ENCODE peak calls at places on chromosomes 2 and 18, in six cellular contexts. Y is CD8-positive, alpha-beta memory T cell; M is germinal center; E is keratinocyte; K is right cardiac atrium; N is T-helper 1 cell. R is an unnamed sample.

GRCh38 chr2:232322560-232323327 is 55.8 kb upstream of the ALPP start:
- DNase-seq in Y (peak), M (no peak), E (no peak), K (no peak), N (no peak), R (no peak)

GRCh38 chr2:36165132-36165531 is 190.4 kb upstream of the CRIM1 start:
- DNase-seq in Y (no peak), M (no peak), E (no peak), K (no peak), N (no peak), R (no peak)

GRCh38 chr18:41126541-41127235 is 828.3 kb upstream of the PIK3C3 start:
- DNase-seq in Y (no peak), M (no peak), E (no peak), K (no peak), N (no peak), R (no peak)

GRCh38 chr2:1480671-1481076 is 67.4 kb downstream of the TPO start:
- DNase-seq in Y (no peak), M (no peak), E (no peak), K (no peak), N (no peak), R (no peak)

GRCh38 chr2:227388537-227389011 is 825 bp upstream of the SCYGR1 start:
- DNase-seq in Y (no peak), M (no peak), E (peak), K (no peak), N (no peak), R (no peak)

GRCh38 chr2:42172566-42172965 is 3.4 kb downstream of the EML4 start:
- DNase-seq in Y (no peak), M (no peak), E (no peak), K (no peak), N (no peak), R (no peak)

GRCh38 chr2:230824406-230824978 is 40.2 kb upstream of the ITM2C start:
- DNase-seq in Y (peak), M (peak), E (peak), K (peak), N (peak), R (peak)

GRCh38 chr2:150080115-150080514 is 407.4 kb downstream of the RND3 start:
- DNase-seq in Y (no peak), M (no peak), E (no peak), K (no peak), N (no peak), R (no peak)

GRCh38 chr2:120984452-120985173 is 248.9 kb downstream of the GLI2 start:
- DNase-seq in Y (no peak), M (no peak), E (no peak), K (no peak), N (no peak), R (no peak)

GRCh38 chr18:56374005-56374655 is 264.3 kb downstream of the TXNL1 start:
- DNase-seq in Y (no peak), M (no peak), E (no peak), K (no peak), N (no peak), R (no peak)

GRCh38 chr2:40240067-40240466 is 211.8 kb downstream of the SLC8A1 start:
- DNase-seq in Y (no peak), M (no peak), E (peak), K (peak), N (no peak), R (no peak)

GRCh38 chr2:9201185-9201891 is 5.3 kb upstream of the ASAP2 start:
- DNase-seq in Y (no peak), M (no peak), E (no peak), K (no peak), N (no peak), R (no peak)

GRCh38 chr2:45681675-45682074 is 30.2 kb downstream of the PRKCE start:
- DNase-seq in Y (no peak), M (peak), E (no peak), K (peak), N (no peak), R (peak)

GRCh38 chr2:43220229-43220981 is 6.0 kb downstream of the ZFP36L2 start:
- DNase-seq in Y (no peak), M (no peak), E (no peak), K (no peak), N (no peak), R (peak)

GRCh38 chr2:63738019-63738418 is 103.7 kb upstream of the UGP2 start:
- DNase-seq in Y (no peak), M (no peak), E (no peak), K (no peak), N (no peak), R (no peak)

GRCh38 chr2:142040554-142040953 is 90.3 kb downstream of the LRP1B start:
- DNase-seq in Y (no peak), M (no peak), E (no peak), K (no peak), N (no peak), R (no peak)

GRCh38 chr2:226782092-226782713 is 17.4 kb downstream of the IRS1 start:
- DNase-seq in Y (no peak), M (no peak), E (no peak), K (no peak), N (no peak), R (no peak)

GRCh38 chr2:241907171-241907570 is 37.6 kb downstream of the RTP5 start:
- DNase-seq in Y (no peak), M (no peak), E (no peak), K (no peak), N (no peak), R (no peak)

GRCh38 chr2:233250568-233250967 is 905 bp upstream of the ATG16L1 start:
- DNase-seq in Y (no peak), M (no peak), E (no peak), K (no peak), N (no peak), R (no peak)

GRCh38 chr2:7812231-7812995 is 869.4 kb upstream of the ID2 start:
- DNase-seq in Y (no peak), M (no peak), E (peak), K (no peak), N (no peak), R (no peak)

GRCh38 chr18:48023334-48024008 is 93.0 kb upstream of the SMAD2 start:
- DNase-seq in Y (no peak), M (no peak), E (peak), K (peak), N (no peak), R (peak)

R was measured in Karpas-422.